ENCODE peak calls at places on chromosomes 4 and X, in four cellular contexts. One of them, this sample, is unnamed.
A peak's percentile ranks its signal among the peaks of the same experiment; 100 is the strongest.

GRCh38 chr4:124964251-124964650 is 251.7 kb upstream of the ANKRD50 start:
- DNase-seq in tibial nerve: no peak
- DNase-seq in stomach: no peak
- DNase-seq in A549: no peak
- DNase-seq in this sample: no peak

GRCh38 chr4:98663226-98664006 is 5.0 kb upstream of the TSPAN5 start:
- DNase-seq in tibial nerve: no peak
- DNase-seq in stomach: no peak
- DNase-seq in A549: no peak
- DNase-seq in this sample: no peak

GRCh38 chr4:4875147-4875546 is 15.7 kb downstream of the MSX1 start:
- DNase-seq in stomach: no peak
- DNase-seq in tibial nerve: no peak
- DNase-seq in A549: no peak
- DNase-seq in this sample: no peak

GRCh38 chrX:134460005-134460860 is at the start of gene HPRT1:
- DNase-seq in A549: peak; percentile 79
- DNase-seq in tibial nerve: peak; percentile 51
- DNase-seq in stomach: peak; percentile 87
- DNase-seq in this sample: peak; percentile 95

GRCh38 chrX:124226129-124226528 is 106.3 kb upstream of the TEX13D start:
- DNase-seq in tibial nerve: no peak
- DNase-seq in A549: no peak
- DNase-seq in stomach: no peak
- DNase-seq in this sample: no peak

GRCh38 chr4:81594495-81595169 is 122.9 kb upstream of the RASGEF1B start:
- DNase-seq in tibial nerve: no peak
- DNase-seq in A549: no peak
- DNase-seq in stomach: no peak
- DNase-seq in this sample: no peak

GRCh38 chr4:153651041-153651960 is 32.8 kb upstream of the TLR2 start:
- DNase-seq in stomach: no peak
- DNase-seq in tibial nerve: peak; percentile 49
- DNase-seq in A549: no peak
- DNase-seq in this sample: no peak

GRCh38 chr4:77734928-77735327 is 84.2 kb downstream of the CNOT6L start:
- DNase-seq in A549: no peak
- DNase-seq in stomach: no peak
- DNase-seq in tibial nerve: no peak
- DNase-seq in this sample: no peak

GRCh38 chr4:25439913-25440477 is 62.9 kb downstream of the ANAPC4 start:
- DNase-seq in tibial nerve: peak; percentile 86
- DNase-seq in A549: peak; percentile 58
- DNase-seq in stomach: peak; percentile 73
- DNase-seq in this sample: no peak

GRCh38 chrX:35016051-35016450 is 73.5 kb downstream of the FAM47B start:
- DNase-seq in A549: no peak
- DNase-seq in stomach: no peak
- DNase-seq in tibial nerve: no peak
- DNase-seq in this sample: no peak

GRCh38 chrX:13223868-13224555 is 95.8 kb downstream of the ATXN3L start:
- DNase-seq in tibial nerve: no peak
- DNase-seq in stomach: no peak
- DNase-seq in A549: peak; percentile 85
- DNase-seq in this sample: no peak

GRCh38 chr4:93261207-93261606 is 567.3 kb upstream of the ATOH1 start:
- DNase-seq in stomach: no peak
- DNase-seq in A549: no peak
- DNase-seq in tibial nerve: no peak
- DNase-seq in this sample: no peak
- TF ChIP-seq EP300 in stomach: no peak
- TF ChIP-seq EP300 in A549: no peak
- TF ChIP-seq EP300 in tibial nerve: no peak
- TF ChIP-seq EP300 in this sample: no peak

GRCh38 chr4:170114636-170115035 is 24.9 kb upstream of the AADAT start:
- DNase-seq in A549: no peak
- DNase-seq in tibial nerve: no peak
- DNase-seq in stomach: no peak
- DNase-seq in this sample: no peak
- H3K4me3 ChIP-seq in A549: no peak overlapping the region
- H3K4me3 ChIP-seq in tibial nerve: no peak overlapping the region
- H3K4me3 ChIP-seq in stomach: no peak overlapping the region
- H3K4me3 ChIP-seq in this sample: no peak overlapping the region

GRCh38 chr4:148893095-148893494 is 450.9 kb upstream of the NR3C2 start:
- DNase-seq in tibial nerve: no peak
- DNase-seq in stomach: peak; percentile 75
- DNase-seq in A549: no peak
- DNase-seq in this sample: no peak
- TF ChIP-seq EP300 in tibial nerve: no peak
- TF ChIP-seq EP300 in stomach: no peak
- TF ChIP-seq EP300 in A549: no peak
- TF ChIP-seq EP300 in this sample: no peak

GRCh38 chr4:141462361-141462760 is 174.0 kb upstream of the IL15 start:
- DNase-seq in A549: no peak
- DNase-seq in tibial nerve: no peak
- DNase-seq in stomach: no peak
- DNase-seq in this sample: no peak
- H3K4me3 ChIP-seq in A549: no peak overlapping the region
- H3K4me3 ChIP-seq in tibial nerve: no peak overlapping the region
- H3K4me3 ChIP-seq in stomach: no peak overlapping the region
- H3K4me3 ChIP-seq in this sample: no peak overlapping the region

DNA sequence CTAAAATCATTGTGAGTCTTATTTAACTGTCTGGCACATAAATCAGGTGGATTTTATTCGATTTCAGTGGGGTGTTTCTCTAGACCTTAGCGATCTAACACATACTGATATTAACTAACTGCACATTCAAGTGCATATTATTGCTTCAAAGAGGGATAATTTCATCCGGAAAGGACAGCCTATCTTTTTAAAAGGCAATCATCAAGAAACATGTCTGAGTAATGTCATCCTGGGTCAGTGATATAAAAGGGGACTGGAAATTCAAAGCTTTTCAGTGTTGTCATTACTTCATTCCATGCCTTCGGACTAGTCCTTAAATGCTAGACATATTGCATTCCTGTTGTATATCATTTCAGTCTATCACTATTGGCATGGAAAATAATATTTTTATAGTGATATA is 388.8 kb downstream of the PCDH10 start:
- DNase-seq in stomach: no peak
- DNase-seq in tibial nerve: no peak
- DNase-seq in A549: no peak
- DNase-seq in this sample: no peak
- TF ChIP-seq EP300 in stomach: no peak
- TF ChIP-seq EP300 in tibial nerve: no peak
- TF ChIP-seq EP300 in A549: no peak
- TF ChIP-seq EP300 in this sample: no peak

GRCh38 chr4:1764670-1765069 is 28.4 kb upstream of the FGFR3 start:
- DNase-seq in stomach: no peak
- DNase-seq in A549: no peak
- DNase-seq in tibial nerve: no peak
- DNase-seq in this sample: no peak

GRCh38 chr4:1767770-1768366 is 25.2 kb upstream of the FGFR3 start:
- DNase-seq in tibial nerve: no peak
- DNase-seq in A549: peak; percentile 68
- DNase-seq in stomach: peak; percentile 47
- DNase-seq in this sample: peak; percentile 68

GRCh38 chr4:1767058-1767769 is 25.9 kb upstream of the FGFR3 start:
- DNase-seq in A549: peak; percentile 50
- DNase-seq in stomach: no peak
- DNase-seq in tibial nerve: no peak
- DNase-seq in this sample: no peak

GRCh38 chr4:1765409-1766335 is 27.4 kb upstream of the FGFR3 start:
- DNase-seq in stomach: no peak
- DNase-seq in A549: peak; percentile 53
- DNase-seq in tibial nerve: no peak
- DNase-seq in this sample: no peak

GRCh38 chr4:1766336-1767057 is 26.6 kb upstream of the FGFR3 start:
- DNase-seq in tibial nerve: no peak
- DNase-seq in stomach: no peak
- DNase-seq in A549: peak; percentile 82
- DNase-seq in this sample: peak; percentile 44
- H3K4me3 ChIP-seq in tibial nerve: peak overlapping the region; percentile 22
- H3K4me3 ChIP-seq in stomach: peak overlapping the region; percentile 52
- H3K4me3 ChIP-seq in A549: peak overlapping the region; percentile 95
- H3K4me3 ChIP-seq in this sample: peak overlapping the region; percentile 55

DNA sequence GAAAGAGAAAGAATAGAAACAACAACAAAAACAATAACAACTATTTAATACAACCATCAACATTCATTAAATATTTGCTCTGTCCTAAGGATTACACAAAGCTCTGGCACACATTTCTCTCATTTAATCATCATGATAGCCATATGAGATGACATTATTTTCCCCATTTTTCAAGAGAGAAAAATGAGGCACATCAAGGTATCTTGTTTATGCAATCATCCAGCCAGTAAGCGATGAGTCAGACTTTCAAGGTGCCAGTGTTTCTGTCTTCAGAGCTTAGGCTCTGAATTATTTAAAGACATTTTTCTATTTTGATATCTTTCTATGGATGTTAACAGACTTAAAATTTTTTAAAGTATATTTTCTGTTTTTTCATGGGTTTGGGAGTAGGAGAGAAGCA is 541.8 kb upstream of the SMIM31 start:
- DNase-seq in A549: no peak
- DNase-seq in tibial nerve: no peak
- DNase-seq in stomach: no peak
- DNase-seq in this sample: no peak
- TF ChIP-seq EP300 in A549: no peak
- TF ChIP-seq EP300 in tibial nerve: no peak
- TF ChIP-seq EP300 in stomach: no peak
- TF ChIP-seq EP300 in this sample: no peak

This sample was measured in upper lobe of left lung.